ENCODE peak calls at places on chromosomes 2 and 18, in four cellular contexts. X is NCI-H1092 treated with DMSO at 0.1 percent for 48 hours; N is stimulated activated CD8-positive, alpha-beta memory T cell treated with anti-CD3 and anti-CD28 coated beads, Interleukin-4, amount 100 ng/mL, for 48 hours; E is activated CD4-positive, alpha-beta T cell treated with anti-CD3 and anti-CD28 coated beads for 4 hours. D is an unnamed sample.

GRCh38 chr18:23585007-23585871 is 1.1 kb downstream of the NPC1 start:
- DNase-seq in E (peak), N (peak), X (no peak), D (no peak)

GRCh38 chr2:175111200-175111657 is 56.8 kb downstream of the ATF2 start:
- DNase-seq in X (peak), N (no peak), E (no peak), D (peak)

GRCh38 chr2:76197842-76198448 is 487.2 kb upstream of the GCFC2 start:
- DNase-seq in E (peak), X (peak), N (peak), D (no peak)

GRCh38 chr2:151051584-151052220 is 210.0 kb downstream of the RBM43 start:
- DNase-seq in N (peak), X (peak), E (peak), D (peak)

GRCh38 chr2:168500516-168500915 is 44.4 kb downstream of the CERS6 start:
- DNase-seq in N (no peak), E (no peak), X (no peak), D (no peak)

GRCh38 chr2:10188211-10188610 is 65.7 kb downstream of the RRM2 start:
- DNase-seq in N (no peak), E (no peak), X (no peak), D (no peak)

GRCh38 chr18:77102246-77103040 is 30.1 kb downstream of the MBP start:
- DNase-seq in E (no peak), X (no peak), N (no peak), D (no peak)

GRCh38 chr18:12934454-12935071 is 13.2 kb upstream of the SEH1L start:
- DNase-seq in N (peak), E (peak), X (peak), D (peak)

GRCh38 chr2:85547089-85547858 is 8.3 kb downstream of the MAT2A start:
- DNase-seq in X (no peak), E (no peak), N (no peak), D (no peak)

GRCh38 chr18:10086458-10086857 is 172.6 kb downstream of the VAPA start:
- DNase-seq in N (no peak), E (no peak), X (no peak), D (no peak)

D was measured in NCI-H2171.